ENCODE peak calls at places on chromosomes 2 and 18, in nine cellular contexts. K, F, B, I, X, N, H, V and C are unnamed samples.

GRCh38 chr2:114610677-114611076 is 168.2 kb downstream of the DPP10 start:
- DNase-seq in B (no peak), V (no peak), X (no peak), K (no peak), H (no peak), N (peak; percentile 0), F (no peak), I (no peak), C (no peak)

GRCh38 chr2:9313443-9313842 is 106.8 kb downstream of the ASAP2 start:
- DNase-seq in F (no peak), V (peak; percentile 27), N (no peak), K (no peak), X (peak; percentile 62), B (no peak), H (no peak), I (no peak), C (no peak)

GRCh38 chr2:943821-944220 is 6.8 kb upstream of the SNTG2 start:
- DNase-seq in K (no peak), I (no peak), X (no peak), H (no peak), F (no peak), B (no peak), N (no peak), V (no peak), C (no peak)

GRCh38 chr2:215794829-215795546 is 218.4 kb downstream of the MREG start:
- DNase-seq in F (no peak), X (no peak), H (peak; percentile 56), I (no peak), K (no peak), N (no peak), V (no peak), B (no peak), C (no peak)

GRCh38 chr2:73855526-73855925 is 26.8 kb downstream of the STAMBP start:
- DNase-seq in V (no peak), F (no peak), I (no peak), K (no peak), B (no peak), N (no peak), X (peak; percentile 60), H (no peak), C (no peak)

GRCh38 chr2:45273412-45274189 is 264.3 kb upstream of the SIX2 start:
- DNase-seq in K (no peak), N (no peak), X (no peak), V (no peak), B (peak; percentile 79), F (no peak), I (no peak), H (no peak), C (no peak)

GRCh38 chr2:201644001-201644400 is 698 bp upstream of the TMEM237 start:
- DNase-seq in V (no peak), B (no peak), X (peak; percentile 63), F (no peak), H (no peak), K (no peak), I (no peak), N (no peak), C (peak; percentile 34)

GRCh38 chr2:140154711-140155110 is 1374.5 kb upstream of the NXPH2 start:
- DNase-seq in X (peak; percentile 3), V (no peak), F (no peak), N (no peak), B (no peak), I (no peak), H (no peak), K (no peak), C (no peak)

GRCh38 chr18:48179005-48179404 is 230.2 kb downstream of the ZBTB7C start:
- DNase-seq in N (no peak), I (no peak), H (no peak), F (no peak), K (no peak), X (no peak), V (no peak), B (no peak), C (no peak)

GRCh38 chr2:140457483-140457882 is 1673.3 kb downstream of the LRP1B start:
- DNase-seq in K (no peak), X (peak; percentile 25), I (no peak), N (no peak), H (no peak), B (no peak), V (no peak), F (no peak), C (no peak)

GRCh38 chr2:28348149-28348567 is 44.5 kb upstream of the FOSL2 start:
- DNase-seq in H (no peak), I (peak; percentile 51), X (no peak), B (no peak), F (no peak), V (no peak), N (no peak), K (no peak), C (no peak)

GRCh38 chr18:28176933-28177827 is at the start of gene CDH2:
- DNase-seq in X (peak; percentile 94), B (peak; percentile 82), V (no peak), H (peak; percentile 79), N (peak; percentile 92), I (peak; percentile 51), K (no peak), F (peak; percentile 72), C (peak; percentile 90)

GRCh38 chr18:23515911-23516546 is 12.7 kb downstream of the RMC1 start:
- DNase-seq in V (peak; percentile 57), H (peak; percentile 71), F (peak; percentile 69), X (peak; percentile 59), N (peak; percentile 81), I (peak; percentile 74), B (peak; percentile 86), K (peak; percentile 78), C (peak; percentile 88)

GRCh38 chr2:216144857-216145256 is 35.7 kb downstream of the XRCC5 start:
- DNase-seq in V (no peak), F (no peak), H (no peak), B (no peak), N (no peak), K (no peak), I (no peak), X (no peak), C (no peak)

GRCh38 chr2:206800501-206801416 is 35.4 kb downstream of the FASTKD2 start:
- DNase-seq in F (peak; percentile 65), B (peak; percentile 82), I (peak; percentile 57), K (no peak), X (peak; percentile 68), H (peak; percentile 82), V (peak; percentile 47), N (peak; percentile 52), C (peak; percentile 78)

GRCh38 chr2:160352492-160352891 is 141.1 kb downstream of the RBMS1 start:
- DNase-seq in X (peak; percentile 79), H (no peak), N (no peak), B (peak; percentile 65), K (no peak), I (no peak), F (no peak), V (no peak), C (no peak)

GRCh38 chr2:27723372-27724144 is 48.0 kb upstream of the MRPL33 start:
- DNase-seq in X (peak; percentile 67), F (peak; percentile 43), H (peak; percentile 68), V (peak; percentile 62), K (peak; percentile 63), B (peak; percentile 73), I (peak; percentile 72), N (peak; percentile 85), C (peak; percentile 89)

GRCh38 chr2:16487686-16488085 is 177.9 kb downstream of the CYRIA start:
- DNase-seq in F (peak; percentile 25), X (peak; percentile 4), B (peak; percentile 21), H (peak; percentile 46), N (peak; percentile 73), V (no peak), I (no peak), K (no peak), C (peak; percentile 29)

GRCh38 chr2:47119001-47119400 is 36.1 kb downstream of the STPG4 start:
- DNase-seq in I (no peak), X (peak; percentile 85), V (no peak), K (no peak), F (no peak), B (peak; percentile 78), H (peak; percentile 64), N (no peak), C (no peak)

GRCh38 chr2:174383796-174384195 is 11.7 kb upstream of the SCRN3 start:
- DNase-seq in B (no peak), K (no peak), F (peak; percentile 46), N (no peak), X (no peak), V (no peak), H (no peak), I (no peak), C (no peak)
- H3K36me3 ChIP-seq in B (peaks cover 21% of the 10 kb centered on the region), K (peaks cover under 1% of the 10 kb centered on the region), F (peaks cover 18% of the 10 kb centered on the region), N (peaks cover 60% of the 10 kb centered on the region), X (no peaks in the 10 kb centered on the region), V (peaks cover 3% of the 10 kb centered on the region), H (peaks cover under 1% of the 10 kb centered on the region), I (peaks cover 76% of the 10 kb centered on the region), C (no peaks in the 10 kb centered on the region)

DNA sequence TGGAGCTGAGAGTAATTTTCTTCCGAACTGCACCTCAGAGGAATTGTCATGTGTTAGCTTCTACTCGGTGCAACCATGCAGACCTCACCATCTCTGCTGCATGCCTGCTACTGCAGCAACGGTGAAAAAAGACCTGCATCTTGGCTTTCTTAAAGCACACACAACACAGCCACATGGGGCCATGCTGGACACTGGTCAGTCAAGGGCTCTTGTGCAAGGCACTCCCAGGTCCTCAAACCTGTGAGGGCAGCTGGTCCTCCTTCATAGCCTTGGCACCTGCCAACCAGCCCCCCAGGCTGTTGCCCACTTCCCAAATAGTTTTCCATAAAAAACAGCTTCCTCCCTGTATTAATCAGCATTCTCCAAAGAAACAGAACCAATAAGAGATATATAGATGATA is 113.5 kb upstream of the TEX51 start:
- DNase-seq in H (no peak), F (no peak), B (no peak), K (no peak), X (no peak), V (no peak), I (no peak), N (no peak), C (no peak)
- H3K27ac ChIP-seq in H (no peak overlapping the region), F (no peak overlapping the region), B (no peak overlapping the region), K (no peak overlapping the region), X (no peak overlapping the region), V (no peak overlapping the region), I (no peak overlapping the region), N (no peak overlapping the region), C (no peak overlapping the region)

GRCh38 chr2:238314576-238314975 is 5.7 kb upstream of the TRAF3IP1 start:
- DNase-seq in N (no peak), I (no peak), H (no peak), X (no peak), V (no peak), B (no peak), F (no peak), K (no peak), C (no peak)
- H3K4me1 ChIP-seq in N (no peaks in the 10 kb centered on the region), I (peaks cover 5% of the 10 kb centered on the region), H (no peaks in the 10 kb centered on the region), X (no peaks in the 10 kb centered on the region), V (peaks cover 3% of the 10 kb centered on the region), B (no peaks in the 10 kb centered on the region), F (no peaks in the 10 kb centered on the region), K (no peaks in the 10 kb centered on the region), C (no peaks in the 10 kb centered on the region)

DNA sequence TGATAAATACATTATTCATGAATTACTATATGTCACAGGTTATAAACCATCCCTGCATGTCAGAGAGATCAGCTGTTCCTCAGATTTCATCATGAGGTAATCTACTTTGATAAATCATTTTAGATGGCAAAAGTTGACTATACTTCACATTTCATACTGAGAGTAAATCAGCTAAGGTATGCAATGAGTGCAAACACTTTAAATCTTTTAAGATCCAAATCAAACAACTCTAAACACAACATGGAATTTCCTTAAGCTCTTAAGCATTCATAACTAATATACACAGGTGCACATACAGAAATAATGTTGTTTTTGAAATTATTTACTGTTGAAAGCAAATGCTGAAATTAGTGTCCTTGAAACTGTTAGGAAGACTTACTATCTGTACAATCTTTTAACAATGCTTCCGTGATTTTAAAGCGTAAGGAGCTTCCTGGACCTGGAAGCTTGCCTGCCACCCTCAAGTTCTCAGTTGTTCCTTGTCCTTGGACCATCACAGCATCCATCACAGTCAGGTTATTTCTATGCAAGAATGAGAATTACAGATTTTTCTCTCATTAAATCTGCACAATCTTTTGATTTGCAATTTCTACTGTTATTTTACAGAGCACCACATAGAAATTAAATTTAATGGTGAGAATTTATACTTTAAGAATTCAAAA is 83.2 kb downstream of the ZAP70 start:
- DNase-seq in K (no peak), V (no peak), N (no peak), F (no peak), H (no peak), B (no peak), X (no peak), I (no peak), C (no peak)
- H3K36me3 ChIP-seq in K (peaks cover 3% of the 10 kb centered on the region), V (peaks cover 7% of the 10 kb centered on the region), N (peaks cover 71% of the 10 kb centered on the region), F (no peaks in the 10 kb centered on the region), H (no peaks in the 10 kb centered on the region), B (peaks cover 30% of the 10 kb centered on the region), X (peaks cover 5% of the 10 kb centered on the region), I (peaks cover 95% of the 10 kb centered on the region), C (no peaks in the 10 kb centered on the region)